ENCODE peak calls at places on chromosomes 2 and 18, in seven cellular contexts. C, E, H, N, M, S and O are unnamed samples.

GRCh38 chr2:25543939-25544338 is 129.4 kb downstream of the DTNB start:
- DNase-seq in C (no peak), E (no peak), H (no peak), N (no peak), M (no peak), S (no peak), O (no peak)

GRCh38 chr2:204069804-204070203 is 133.2 kb downstream of the ICOS start:
- DNase-seq in C (no peak), E (no peak), H (no peak), N (no peak), M (no peak), S (no peak), O (no peak)

GRCh38 chr2:30243231-30243630 is 11.9 kb downstream of the LBH start:
- DNase-seq in C (no peak), E (no peak), H (no peak), N (no peak), M (no peak), S (no peak), O (no peak)

GRCh38 chr2:203887680-203888079 is 20.1 kb downstream of the CTLA4 start:
- DNase-seq in C (no peak), E (no peak), H (peak), N (no peak), M (no peak), S (no peak), O (no peak)

GRCh38 chr18:78774741-78775141 is 204.9 kb upstream of the SALL3 start:
- DNase-seq in C (no peak), E (no peak), H (no peak), N (no peak), M (no peak), S (no peak), O (no peak)

GRCh38 chr2:168660859-168661258 is 141.6 kb upstream of the NOSTRIN start:
- DNase-seq in C (peak), E (no peak), H (peak), N (no peak), M (no peak), S (no peak), O (no peak)

GRCh38 chr2:152175012-152175367 is 573 bp downstream of the STAM2 start:
- DNase-seq in C (no peak), E (no peak), H (no peak), N (no peak), M (no peak), S (no peak), O (no peak)

GRCh38 chr2:27690052-27690451 is 26.4 kb downstream of the SLC4A1AP start:
- DNase-seq in C (no peak), E (no peak), H (no peak), N (no peak), M (no peak), S (no peak), O (no peak)

GRCh38 chr2:18630941-18631340 is 41.6 kb upstream of the NT5C1B start:
- DNase-seq in C (no peak), E (no peak), H (no peak), N (no peak), M (no peak), S (no peak), O (no peak)

GRCh38 chr2:166614027-166614426 is 120.0 kb upstream of the SCN7A start:
- DNase-seq in C (no peak), E (no peak), H (no peak), N (no peak), M (no peak), S (no peak), O (no peak)

GRCh38 chr18:398866-399637 is 101.4 kb downstream of the COLEC12 start:
- DNase-seq in C (no peak), E (no peak), H (no peak), N (no peak), M (no peak), S (no peak), O (no peak)

GRCh38 chr18:68284236-68284635 is 430.7 kb downstream of the TMX3 start:
- DNase-seq in C (no peak), E (no peak), H (no peak), N (no peak), M (no peak), S (no peak), O (no peak)

GRCh38 chr2:19349911-19350677 is 8.3 kb downstream of the OSR1 start:
- DNase-seq in C (peak), E (peak), H (peak), N (peak), M (peak), S (no peak), O (peak)

GRCh38 chr2:68466361-68466777 is 725 bp downstream of the FBXO48 start:
- DNase-seq in C (no peak), E (peak), H (peak), N (peak), M (no peak), S (no peak), O (no peak)

GRCh38 chr2:3463156-3463835 is 56.0 kb downstream of the ADI1 start:
- DNase-seq in C (no peak), E (no peak), H (no peak), N (no peak), M (peak), S (peak), O (peak)

GRCh38 chr2:8602809-8603208 is 79.0 kb upstream of the ID2 start:
- DNase-seq in C (no peak), E (no peak), H (no peak), N (no peak), M (no peak), S (no peak), O (no peak)

GRCh38 chr2:193929131-193929530 is 1727.9 kb upstream of the SLC39A10 start:
- DNase-seq in C (no peak), E (no peak), H (peak), N (no peak), M (no peak), S (no peak), O (no peak)

GRCh38 chr2:127906206-127906926 is 20.6 kb upstream of the AMMECR1L start:
- DNase-seq in C (no peak), E (no peak), H (no peak), N (no peak), M (no peak), S (no peak), O (no peak)

GRCh38 chr2:114192362-114192761 is 250.1 kb upstream of the DPP10 start:
- DNase-seq in C (no peak), E (no peak), H (peak), N (peak), M (no peak), S (no peak), O (no peak)

GRCh38 chr2:172931923-172932520 is 143.6 kb upstream of the MAP3K20 start:
- DNase-seq in C (peak), E (peak), H (peak), N (peak), M (peak), S (peak), O (peak)

GRCh38 chr2:184032983-184033382 is 565.3 kb upstream of the ZNF804A start:
- DNase-seq in C (no peak), E (no peak), H (peak), N (no peak), M (no peak), S (no peak), O (no peak)

GRCh38 chr2:219987830-219988229 is 360.4 kb downstream of the SLC4A3 start:
- DNase-seq in C (no peak), E (no peak), H (peak), N (peak), M (no peak), S (peak), O (no peak)

GRCh38 chr18:21291106-21291505 is 49.1 kb downstream of the GREB1L start:
- DNase-seq in C (no peak), E (no peak), H (no peak), N (no peak), M (no peak), S (no peak), O (no peak)

GRCh38 chr2:191571163-191571769 is 106.7 kb upstream of the NABP1 start:
- DNase-seq in C (no peak), E (peak), H (peak), N (peak), M (no peak), S (no peak), O (no peak)

GRCh38 chr2:189581354-189582139 is 961 bp upstream of the SLC40A1 start:
- DNase-seq in C (peak), E (no peak), H (peak), N (peak), M (no peak), S (no peak), O (no peak)

GRCh38 chr2:196925768-196926561 is 542 bp downstream of the PGAP1 start:
- DNase-seq in C (peak), E (no peak), H (peak), N (peak), M (no peak), S (peak), O (peak)

GRCh38 chr18:44626807-44627206 is 53.9 kb upstream of the SETBP1 start:
- DNase-seq in C (no peak), E (no peak), H (peak), N (no peak), M (no peak), S (no peak), O (no peak)

GRCh38 chr2:45242161-45242741 is 233.0 kb upstream of the SIX2 start:
- DNase-seq in C (no peak), E (no peak), H (peak), N (no peak), M (no peak), S (peak), O (no peak)

GRCh38 chr18:45282101-45282812 is 333.0 kb upstream of the SLC14A2 start:
- DNase-seq in C (no peak), E (no peak), H (no peak), N (peak), M (no peak), S (no peak), O (no peak)

GRCh38 chr2:128178650-128179460 is 87.9 kb downstream of the UGGT1 start:
- DNase-seq in C (peak), E (peak), H (peak), N (peak), M (peak), S (peak), O (no peak)

GRCh38 chr18:23826850-23827620 is 137.8 kb downstream of the LAMA3 start:
- DNase-seq in C (no peak), E (no peak), H (no peak), N (no peak), M (no peak), S (no peak), O (no peak)

GRCh38 chr2:170818294-170819104 is 1.8 kb downstream of the GAD1 start:
- DNase-seq in C (no peak), E (no peak), H (no peak), N (no peak), M (no peak), S (no peak), O (no peak)

GRCh38 chr18:46733872-46734271 is 23.0 kb downstream of the ST8SIA5 start:
- DNase-seq in C (no peak), E (no peak), H (no peak), N (no peak), M (no peak), S (no peak), O (no peak)

GRCh38 chr2:189261431-189261841 is 81.9 kb upstream of the COL5A2 start:
- DNase-seq in C (no peak), E (peak), H (peak), N (no peak), M (no peak), S (no peak), O (no peak)

GRCh38 chr2:47751856-47752414 is 31.0 kb upstream of the MSH6 start:
- DNase-seq in C (no peak), E (no peak), H (peak), N (no peak), M (no peak), S (no peak), O (no peak)

GRCh38 chr2:145563752-145564615 is 1044.1 kb upstream of the ZEB2 start:
- DNase-seq in C (no peak), E (no peak), H (no peak), N (no peak), M (no peak), S (no peak), O (no peak)

GRCh38 chr2:99489758-99490087 is at the start of gene REV1:
- DNase-seq in C (no peak), E (no peak), H (no peak), N (no peak), M (no peak), S (no peak), O (no peak)

GRCh38 chr2:147869934-147870333 is 25.1 kb downstream of the ACVR2A start:
- DNase-seq in C (no peak), E (no peak), H (no peak), N (no peak), M (no peak), S (no peak), O (no peak)
- H3K27ac ChIP-seq in C (no peak), E (no peak), H (no peak), N (no peak), M (no peak), S (no peak), O (no peak)

DNA sequence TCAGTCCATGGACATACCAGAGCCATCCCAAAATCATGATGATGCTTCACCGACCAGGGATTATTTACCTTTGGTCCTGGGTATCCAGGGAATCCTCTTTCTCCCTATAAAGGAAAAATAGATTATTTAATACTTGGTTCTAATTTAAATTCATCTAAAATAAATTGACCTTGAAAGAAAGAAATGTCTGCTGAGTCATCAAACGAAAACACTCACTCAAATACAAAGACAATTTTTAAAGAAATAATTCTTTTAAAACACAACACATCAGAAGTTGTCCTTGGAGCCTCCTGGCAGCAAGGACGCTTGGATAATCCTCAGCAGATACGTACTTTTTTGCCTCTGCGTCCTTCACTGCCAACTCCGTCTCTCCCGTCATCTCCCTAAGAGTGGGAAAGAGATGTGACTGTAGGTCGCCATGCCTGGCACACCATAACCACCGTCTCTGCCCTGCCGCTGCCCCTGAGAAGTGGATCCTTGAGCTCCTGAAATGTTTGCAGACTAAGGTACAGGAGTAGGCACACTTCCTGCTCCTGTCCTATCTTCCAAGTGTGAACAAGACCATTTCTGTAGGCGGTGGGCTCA is 65.6 kb downstream of the COL6A3 start:
- DNase-seq in C (no peak), E (no peak), H (no peak), N (no peak), M (no peak), S (no peak), O (peak)
- H3K27ac ChIP-seq in C (no peak), E (no peak), H (no peak), N (no peak), M (no peak), S (no peak), O (no peak)

GRCh38 chr2:20478961-20479360 is 32.1 kb downstream of the RHOB start:
- DNase-seq in C (no peak), E (no peak), H (no peak), N (no peak), M (no peak), S (no peak), O (peak)
- H3K27ac ChIP-seq in C (no peak), E (no peak), H (no peak), N (no peak), M (no peak), S (peak), O (no peak)

GRCh38 chr2:187775651-187776050 is 221.4 kb upstream of the TFPI start:
- DNase-seq in C (no peak), E (no peak), H (no peak), N (no peak), M (no peak), S (no peak), O (no peak)
- H3K27ac ChIP-seq in C (no peak), E (no peak), H (no peak), N (no peak), M (no peak), S (no peak), O (no peak)

GRCh38 chr18:76463358-76463757 is 31.7 kb downstream of the ZNF516 start:
- DNase-seq in C (no peak), E (no peak), H (no peak), N (no peak), M (no peak), S (no peak), O (no peak)
- H3K27ac ChIP-seq in C (no peak), E (no peak), H (no peak), N (no peak), M (no peak), S (no peak), O (no peak)

GRCh38 chr18:58616446-58616845 is 12.4 kb downstream of the ALPK2 start:
- DNase-seq in C (no peak), E (no peak), H (no peak), N (no peak), M (no peak), S (no peak), O (no peak)
- H3K27ac ChIP-seq in C (no peak), E (no peak), H (peak), N (no peak), M (no peak), S (peak), O (no peak)

DNA sequence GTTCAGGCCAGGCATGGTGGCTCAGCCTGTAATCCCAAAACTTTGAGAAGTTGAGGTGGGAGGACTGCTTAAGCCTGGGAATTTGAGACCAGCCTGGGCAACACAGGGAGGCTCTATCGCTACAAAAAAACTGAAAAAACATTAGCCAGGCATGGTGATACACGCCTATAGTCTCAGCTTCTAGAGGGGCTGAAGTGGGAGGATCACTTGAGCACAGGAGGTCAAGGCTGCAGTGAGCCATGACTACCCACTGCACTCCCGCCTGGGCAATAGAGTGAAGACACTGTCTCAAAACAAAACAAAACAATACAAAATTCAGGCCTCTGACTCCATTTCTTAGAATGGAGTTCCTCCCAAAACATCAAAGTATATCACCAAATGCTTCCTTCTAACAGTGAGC is 9.1 kb downstream of the USP37 start:
- DNase-seq in C (no peak), E (no peak), H (no peak), N (no peak), M (no peak), S (no peak), O (no peak)
- H3K27ac ChIP-seq in C (no peak), E (no peak), H (no peak), N (no peak), M (no peak), S (no peak), O (no peak)

GRCh38 chr18:49726564-49726963 is 86.8 kb downstream of the ACAA2 start:
- DNase-seq in C (no peak), E (no peak), H (no peak), N (no peak), M (no peak), S (no peak), O (no peak)
- H3K27ac ChIP-seq in C (no peak), E (no peak), H (peak), N (no peak), M (no peak), S (no peak), O (no peak)